ENCODE peak calls at places on chromosomes 12 and 14, in nine cellular contexts. T is NB4, P is cardiac muscle cell, I is mucosa of descending colon, M is stomach, D is GM23338, L is uterus, X is prostate gland, E is foreskin fibroblast. H is an unnamed sample.
A peak's percentile ranks its signal among the peaks of the same experiment; 100 is the strongest.

GRCh38 chr12:105906545-105906944 is 232.2 kb downstream of the NUAK1 start:
- DNase-seq in T (no peak), P (peak; percentile 39), I (no peak), M (no peak), D (no peak), L (no peak), X (no peak), E (no peak), H (no peak)

GRCh38 chr14:60807971-60808370 is 73.4 kb downstream of the MNAT1 start:
- DNase-seq in T (no peak), P (no peak), I (no peak), M (no peak), D (no peak), L (no peak), X (no peak), E (no peak), H (no peak)

GRCh38 chr14:101109981-101110728 is 206.6 kb upstream of the RTL1 start:
- DNase-seq in T (no peak), P (no peak), I (no peak), M (peak; percentile 21), D (no peak), L (no peak), X (no peak), E (no peak), H (no peak)

GRCh38 chr12:114069507-114069906 is 103.4 kb upstream of the RBM19 start:
- DNase-seq in T (no peak), P (no peak), I (no peak), M (no peak), D (no peak), L (no peak), X (peak; percentile 84), E (no peak), H (no peak)

GRCh38 chr14:32934891-32935633 is 3.6 kb upstream of the NPAS3 start:
- DNase-seq in T (no peak), P (no peak), I (no peak), M (no peak), D (peak; percentile 53), L (peak; percentile 20), X (no peak), E (no peak), H (peak; percentile 32)

GRCh38 chr14:93970589-93970966 is 5.8 kb downstream of the ASB2 start:
- DNase-seq in T (peak; percentile 67), P (no peak), I (peak; percentile 59), M (peak; percentile 60), D (peak; percentile 46), L (no peak), X (no peak), E (no peak), H (no peak)

GRCh38 chr14:29521526-29522137 is 406.0 kb downstream of the PRKD1 start:
- DNase-seq in T (peak; percentile 21), P (peak; percentile 18), I (no peak), M (no peak), D (peak; percentile 76), L (no peak), X (no peak), E (no peak), H (no peak)

GRCh38 chr14:38544766-38545165 is 288.9 kb upstream of the CLEC14A start:
- DNase-seq in T (no peak), P (no peak), I (no peak), M (no peak), D (no peak), L (no peak), X (no peak), E (no peak), H (no peak)

GRCh38 chr14:33432407-33433023 is 493.8 kb downstream of the NPAS3 start:
- DNase-seq in T (peak; percentile 20), P (peak; percentile 62), I (no peak), M (no peak), D (no peak), L (no peak), X (no peak), E (peak; percentile 10), H (no peak)

GRCh38 chr14:81220488-81220766 is 332 bp downstream of the GTF2A1 start:
- DNase-seq in T (no peak), P (no peak), I (no peak), M (no peak), D (no peak), L (no peak), X (no peak), E (no peak), H (no peak)

DNA sequence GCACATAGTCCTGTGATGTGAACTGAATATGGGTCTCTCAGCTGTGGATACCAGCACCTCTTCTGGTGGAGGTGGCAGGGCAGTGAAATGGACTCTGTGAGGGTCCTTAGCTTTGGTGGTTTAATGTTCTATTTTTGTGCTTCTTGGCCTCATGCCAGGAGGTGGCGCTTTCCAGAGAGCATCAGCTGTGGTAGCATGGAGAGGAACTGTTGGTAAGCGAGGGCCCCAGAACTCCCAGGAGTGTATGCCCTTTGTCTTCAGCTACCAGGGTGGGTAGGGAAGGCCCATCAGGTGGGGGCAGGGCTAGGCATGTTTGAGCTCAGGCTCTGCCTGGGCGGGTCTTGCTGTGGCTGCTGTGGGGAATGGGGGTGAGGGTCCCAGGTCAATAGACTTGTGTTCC is 241.7 kb downstream of the AEBP2 start:
- DNase-seq in T (peak; percentile 34), P (no peak), I (no peak), M (no peak), D (peak; percentile 41), L (no peak), X (no peak), E (no peak), H (no peak)
- TF ChIP-seq CTCF in T (no peak), P (no peak), I (no peak), M (no peak), D (peak; percentile 38), L (no peak), X (no peak), E (no peak), H (no peak)

DNA sequence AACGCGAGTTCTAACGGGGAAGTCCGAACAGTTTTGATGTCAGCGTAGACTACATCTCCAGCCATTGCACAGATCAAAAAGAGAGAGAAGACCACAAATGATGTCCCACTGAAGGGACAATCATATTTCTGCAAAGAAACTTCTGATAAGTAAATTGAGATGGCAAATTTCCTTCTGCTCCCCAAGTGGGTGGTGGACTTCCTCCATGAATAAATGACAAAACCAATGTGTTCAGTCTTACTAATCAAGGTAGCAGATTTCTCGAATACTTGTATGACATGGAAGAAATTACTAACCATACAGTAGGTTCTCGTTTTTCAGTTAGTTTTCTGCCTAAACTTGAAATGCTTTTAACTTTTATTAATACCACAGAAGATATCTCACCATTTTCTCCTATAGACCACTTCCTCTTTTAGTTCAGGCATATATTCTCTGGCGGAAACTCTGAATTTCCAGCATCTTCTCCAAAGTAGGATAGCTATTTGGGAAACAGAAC is at the start of gene CLECL1:
- DNase-seq in T (peak; percentile 60), P (no peak), I (no peak), M (no peak), D (no peak), L (no peak), X (no peak), E (no peak), H (no peak)
- H3K4me3 ChIP-seq in T (peak within 1 kb of the TSS; percentile 55), P (no peak within 1 kb of the TSS), I (no peak within 1 kb of the TSS), M (no peak within 1 kb of the TSS), D (no peak within 1 kb of the TSS), L (no peak within 1 kb of the TSS), X (no peak within 1 kb of the TSS), E (no peak within 1 kb of the TSS), H (no peak within 1 kb of the TSS)

DNA sequence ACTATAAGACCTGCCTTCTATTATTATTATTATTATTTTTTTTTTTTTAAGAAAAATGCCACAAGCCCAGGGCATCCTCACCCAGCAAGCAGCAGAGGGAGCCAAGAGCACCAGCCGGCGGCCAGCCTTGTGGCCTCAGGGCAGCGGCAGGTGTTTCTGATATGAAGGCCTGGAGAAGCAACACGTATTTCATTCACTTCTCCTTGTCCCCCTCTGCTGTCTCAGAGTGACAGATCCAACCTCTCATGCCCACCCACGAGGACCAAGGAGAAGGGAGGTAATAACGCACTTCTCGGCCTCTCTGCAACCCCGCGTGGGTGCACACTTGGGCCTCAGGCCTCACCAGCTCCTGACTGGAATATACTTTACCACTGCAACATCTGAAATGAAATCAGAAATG is 25.4 kb downstream of the CDC42BPB start:
- DNase-seq in T (no peak), P (no peak), I (peak; percentile 62), M (peak; percentile 44), D (peak; percentile 48), L (no peak), X (no peak), E (no peak), H (no peak)
- TF ChIP-seq CTCF in T (no peak), P (no peak), I (no peak), M (no peak), D (peak; percentile 7), L (no peak), X (no peak), E (no peak), H (no peak)

GRCh38 chr14:70666364-70666691 is 24.6 kb downstream of the TTC9 start:
- DNase-seq in T (no peak), P (peak; percentile 1), I (no peak), M (no peak), D (no peak), L (no peak), X (no peak), E (no peak), H (no peak)
- H3K4me3 ChIP-seq in T (no peak overlapping the region), P (no peak overlapping the region), I (no peak overlapping the region), M (no peak overlapping the region), D (no peak overlapping the region), L (no peak overlapping the region), X (no peak overlapping the region), E (no peak overlapping the region), H (no peak overlapping the region)

GRCh38 chr12:5187136-5187535 is 143.5 kb downstream of the KCNA5 start:
- DNase-seq in T (no peak), P (no peak), I (no peak), M (no peak), D (no peak), L (no peak), X (no peak), E (no peak), H (no peak)

GRCh38 chr12:5186715-5187114 is 143.0 kb downstream of the KCNA5 start:
- DNase-seq in T (no peak), P (no peak), I (no peak), M (no peak), D (no peak), L (no peak), X (no peak), E (no peak), H (no peak)

GRCh38 chr12:5188413-5188930 is 144.8 kb downstream of the KCNA5 start:
- DNase-seq in T (no peak), P (no peak), I (no peak), M (no peak), D (no peak), L (no peak), X (no peak), E (no peak), H (no peak)

GRCh38 chr12:5185435-5186069 is 141.9 kb downstream of the KCNA5 start:
- DNase-seq in T (no peak), P (no peak), I (no peak), M (no peak), D (no peak), L (no peak), X (no peak), E (no peak), H (no peak)

GRCh38 chr12:5184159-5184558 is 140.5 kb downstream of the KCNA5 start:
- DNase-seq in T (no peak), P (no peak), I (no peak), M (no peak), D (peak; percentile 35), L (no peak), X (no peak), E (no peak), H (no peak)
- TF ChIP-seq CTCF in T (no peak), P (no peak), I (no peak), M (no peak), D (peak; percentile 22), L (no peak), X (no peak), E (no peak), H (no peak)

GRCh38 chr12:26939953-26940352 is 1.7 kb downstream of the FGFR1OP2 start:
- DNase-seq in T (peak; percentile 51), P (no peak), I (no peak), M (no peak), D (no peak), L (no peak), X (no peak), E (no peak), H (no peak)
- H3K4me3 ChIP-seq in T (peak overlapping the region; percentile 86), P (peak overlapping the region; percentile 87), I (no peak overlapping the region), M (peak overlapping the region; percentile 70), D (peak overlapping the region; percentile 92), L (peak overlapping the region; percentile 73), X (no peak overlapping the region), E (peak overlapping the region; percentile 97), H (peak overlapping the region; percentile 93)

H was measured in tibial artery.